ENCODE peak calls at places on chromosomes 1 and 21, in five cellular contexts. Z is CD4-positive, alpha-beta T cell; B is ELF-1; L is stimulated activated CD4-positive, alpha-beta T cell treated with anti-CD3 and anti-CD28 coated beads, TNF-alpha, amount 100 ng/mL, for 4 hours; S is DMS 273 treated with DMSO at 0.1 percent for 48 hours. E is an unnamed sample.

GRCh38 chr1:85569122-85569521 is 11.4 kb upstream of the CCN1 start:
- DNase-seq in Z (no peak), B (no peak), L (no peak), S (no peak), E (no peak)

GRCh38 chr1:35345439-35345981 is 77.0 kb downstream of the ZMYM4 start:
- DNase-seq in Z (no peak), B (no peak), L (no peak), S (no peak), E (no peak)

GRCh38 chr1:208219659-208220282 is 24.4 kb downstream of the PLXNA2 start:
- DNase-seq in Z (no peak), B (peak), L (no peak), S (no peak), E (no peak)

GRCh38 chr1:2601721-2602303 is 15.2 kb downstream of the PRXL2B start:
- DNase-seq in Z (peak), B (no peak), L (no peak), S (no peak), E (no peak)

GRCh38 chr1:47685763-47686066 is 247.9 kb downstream of the FOXD2 start:
- DNase-seq in Z (no peak), B (no peak), L (no peak), S (no peak), E (no peak)

GRCh38 chr21:34642211-34643075 is 26.4 kb upstream of the CLIC6 start:
- DNase-seq in Z (no peak), B (no peak), L (no peak), S (no peak), E (no peak)

GRCh38 chr1:17198476-17199258 is 6.3 kb upstream of the PADI1 start:
- DNase-seq in Z (peak), B (no peak), L (no peak), S (no peak), E (no peak)

GRCh38 chr1:2109581-2110021 is 59.4 kb downstream of the PRKCZ start:
- DNase-seq in Z (no peak), B (no peak), L (no peak), S (no peak), E (no peak)

GRCh38 chr1:221284028-221284427 is 404.8 kb downstream of the HLX start:
- DNase-seq in Z (no peak), B (no peak), L (no peak), S (peak), E (no peak)

GRCh38 chr1:182657026-182657425 is 27.4 kb downstream of the RGS8 start:
- DNase-seq in Z (no peak), B (no peak), L (no peak), S (no peak), E (no peak)

GRCh38 chr1:183228650-183229220 is 42.7 kb downstream of the LAMC2 start:
- DNase-seq in Z (no peak), B (peak), L (no peak), S (no peak), E (no peak)

GRCh38 chr21:39593522-39593921 is 19.2 kb upstream of the B3GALT5 start:
- DNase-seq in Z (no peak), B (no peak), L (no peak), S (no peak), E (no peak)

GRCh38 chr1:172143384-172144025 is 277.0 kb upstream of the C1orf105 start:
- DNase-seq in Z (no peak), B (no peak), L (no peak), S (no peak), E (no peak)

E was measured in activated T-helper 1 cell treated with Interleukin-2 at 50 U/mL for 16 hours.